ENCODE peak calls at places on chromosomes 6 and 20, in five cellular contexts. S is iPS-NIHi11, U is NAMALWA, W is ascending aorta, Z is occipital lobe. T is an unnamed sample.

GRCh38 chr6:158648682-158649131 is 1.1 kb upstream of the SYTL3 start:
- DNase-seq in Z (no peak), S (no peak), U (no peak), W (no peak), T (no peak)

GRCh38 chr6:133184798-133185380 is 56.3 kb upstream of the EYA4 start:
- DNase-seq in W (no peak), U (peak), Z (no peak), S (no peak), T (no peak)

GRCh38 chr6:37561361-37561760 is 61.7 kb upstream of the CCDC167 start:
- DNase-seq in W (no peak), S (no peak), U (no peak), Z (no peak), T (no peak)

GRCh38 chr6:130932956-130933355 is 105.8 kb downstream of the SMLR1 start:
- DNase-seq in S (no peak), W (no peak), Z (no peak), U (no peak), T (no peak)

GRCh38 chr6:31180500-31180899 is 10.0 kb upstream of the POU5F1 start:
- DNase-seq in S (peak), Z (peak), U (peak), W (no peak), T (peak)

GRCh38 chr6:115690854-115691253 is 369.8 kb downstream of the FRK start:
- DNase-seq in S (no peak), W (no peak), Z (no peak), U (no peak), T (no peak)

GRCh38 chr6:90284236-90284744 is 12.4 kb downstream of the BACH2 start:
- DNase-seq in S (peak), W (no peak), Z (no peak), U (no peak), T (no peak)

GRCh38 chr6:56374841-56375369 is 127.5 kb upstream of the COL21A1 start:
- DNase-seq in U (no peak), W (no peak), Z (no peak), S (no peak), T (no peak)

GRCh38 chr6:124273701-124274100 is 470.0 kb downstream of the NKAIN2 start:
- DNase-seq in U (no peak), S (no peak), W (no peak), Z (no peak), T (no peak)

GRCh38 chr6:136719280-136720044 is 72.8 kb downstream of the MAP3K5 start:
- DNase-seq in Z (no peak), W (no peak), S (no peak), U (peak), T (no peak)

GRCh38 chr6:19417713-19418112 is 419.5 kb upstream of the ID4 start:
- DNase-seq in Z (no peak), S (no peak), W (no peak), U (no peak), T (no peak)

GRCh38 chr6:18391018-18391417 is 3.9 kb downstream of the RNF144B start:
- DNase-seq in Z (no peak), W (no peak), S (no peak), U (no peak), T (no peak)

GRCh38 chr6:137297887-137298286 is 78.7 kb upstream of the IFNGR1 start:
- DNase-seq in U (no peak), Z (no peak), W (no peak), S (peak), T (peak)

GRCh38 chr20:32672982-32673727 is 586 bp downstream of the C20orf203 start:
- DNase-seq in U (peak), W (no peak), S (no peak), Z (no peak), T (peak)

GRCh38 chr20:35902545-35902941 is 51.8 kb downstream of the SCAND1 start:
- DNase-seq in U (no peak), Z (no peak), W (no peak), S (no peak), T (no peak)

GRCh38 chr20:59820204-59821041 is 113.0 kb downstream of the SYCP2 start:
- DNase-seq in W (no peak), S (no peak), U (no peak), Z (peak), T (peak)

GRCh38 chr6:78528926-78529325 is 338.4 kb upstream of the IRAK1BP1 start:
- DNase-seq in Z (no peak), U (no peak), S (no peak), W (no peak), T (no peak)